ENCODE peak calls at places on chromosome 16, in ten cellular contexts. One of them, this sample, is unnamed.

GRCh38 chr16:58492066-58492465 is 7.9 kb upstream of the NDRG4 start:
- DNase-seq in heart left ventricle: no peak
- DNase-seq in activated T-helper 1 cell treated with anti-CD3 and anti-CD28 coated beads, Interleukin-2, amount 50 U/mL, for 16 hours: no peak
- DNase-seq in substantia nigra: no peak
- DNase-seq in CD4-positive, alpha-beta memory T cell: no peak
- DNase-seq in stimulated activated CD4-positive, alpha-beta T cell treated with anti-CD3 and anti-CD28 coated beads, TNF-alpha, amount 100 ng/mL, for 24 hours: no peak
- DNase-seq in mucosa of gallbladder: no peak
- DNase-seq in NK-92 treated with Interleukin-12 subunit alpha and Interleukin-12 subunit beta, amount 100 ng/mL, for 24 hours: no peak
- DNase-seq in cerebellum: no peak
- DNase-seq in fibroblast of the aortic adventitia: no peak
- DNase-seq in this sample: no peak

GRCh38 chr16:15970202-15970601 is 20.8 kb downstream of the ABCC1 start:
- DNase-seq in heart left ventricle: no peak
- DNase-seq in activated T-helper 1 cell treated with anti-CD3 and anti-CD28 coated beads, Interleukin-2, amount 50 U/mL, for 16 hours: no peak
- DNase-seq in substantia nigra: no peak
- DNase-seq in CD4-positive, alpha-beta memory T cell: no peak
- DNase-seq in stimulated activated CD4-positive, alpha-beta T cell treated with anti-CD3 and anti-CD28 coated beads, TNF-alpha, amount 100 ng/mL, for 24 hours: no peak
- DNase-seq in mucosa of gallbladder: no peak
- DNase-seq in NK-92 treated with Interleukin-12 subunit alpha and Interleukin-12 subunit beta, amount 100 ng/mL, for 24 hours: no peak
- DNase-seq in cerebellum: no peak
- DNase-seq in fibroblast of the aortic adventitia: no peak
- DNase-seq in this sample: no peak

GRCh38 chr16:3249451-3249850 is 7.0 kb downstream of the MEFV start:
- DNase-seq in heart left ventricle: no peak
- DNase-seq in activated T-helper 1 cell treated with anti-CD3 and anti-CD28 coated beads, Interleukin-2, amount 50 U/mL, for 16 hours: no peak
- DNase-seq in substantia nigra: no peak
- DNase-seq in CD4-positive, alpha-beta memory T cell: no peak
- DNase-seq in stimulated activated CD4-positive, alpha-beta T cell treated with anti-CD3 and anti-CD28 coated beads, TNF-alpha, amount 100 ng/mL, for 24 hours: no peak
- DNase-seq in mucosa of gallbladder: no peak
- DNase-seq in NK-92 treated with Interleukin-12 subunit alpha and Interleukin-12 subunit beta, amount 100 ng/mL, for 24 hours: no peak
- DNase-seq in cerebellum: no peak
- DNase-seq in fibroblast of the aortic adventitia: no peak
- DNase-seq in this sample: no peak

GRCh38 chr16:3158014-3158497 is 23.2 kb downstream of the ZNF213 start:
- DNase-seq in heart left ventricle: no peak
- DNase-seq in activated T-helper 1 cell treated with anti-CD3 and anti-CD28 coated beads, Interleukin-2, amount 50 U/mL, for 16 hours: no peak
- DNase-seq in substantia nigra: no peak
- DNase-seq in CD4-positive, alpha-beta memory T cell: no peak
- DNase-seq in stimulated activated CD4-positive, alpha-beta T cell treated with anti-CD3 and anti-CD28 coated beads, TNF-alpha, amount 100 ng/mL, for 24 hours: no peak
- DNase-seq in mucosa of gallbladder: no peak
- DNase-seq in NK-92 treated with Interleukin-12 subunit alpha and Interleukin-12 subunit beta, amount 100 ng/mL, for 24 hours: no peak
- DNase-seq in cerebellum: no peak
- DNase-seq in fibroblast of the aortic adventitia: no peak
- DNase-seq in this sample: no peak

GRCh38 chr16:5537347-5537746 is 439.8 kb upstream of the EEF2KMT start:
- DNase-seq in heart left ventricle: no peak
- DNase-seq in activated T-helper 1 cell treated with anti-CD3 and anti-CD28 coated beads, Interleukin-2, amount 50 U/mL, for 16 hours: no peak
- DNase-seq in substantia nigra: no peak
- DNase-seq in CD4-positive, alpha-beta memory T cell: no peak
- DNase-seq in stimulated activated CD4-positive, alpha-beta T cell treated with anti-CD3 and anti-CD28 coated beads, TNF-alpha, amount 100 ng/mL, for 24 hours: no peak
- DNase-seq in mucosa of gallbladder: no peak
- DNase-seq in NK-92 treated with Interleukin-12 subunit alpha and Interleukin-12 subunit beta, amount 100 ng/mL, for 24 hours: no peak
- DNase-seq in cerebellum: no peak
- DNase-seq in fibroblast of the aortic adventitia: no peak
- DNase-seq in this sample: no peak

GRCh38 chr16:62408760-62409159 is 372.5 kb upstream of the CDH8 start:
- DNase-seq in heart left ventricle: no peak
- DNase-seq in activated T-helper 1 cell treated with anti-CD3 and anti-CD28 coated beads, Interleukin-2, amount 50 U/mL, for 16 hours: no peak
- DNase-seq in substantia nigra: no peak
- DNase-seq in CD4-positive, alpha-beta memory T cell: no peak
- DNase-seq in stimulated activated CD4-positive, alpha-beta T cell treated with anti-CD3 and anti-CD28 coated beads, TNF-alpha, amount 100 ng/mL, for 24 hours: no peak
- DNase-seq in mucosa of gallbladder: no peak
- DNase-seq in NK-92 treated with Interleukin-12 subunit alpha and Interleukin-12 subunit beta, amount 100 ng/mL, for 24 hours: no peak
- DNase-seq in cerebellum: no peak
- DNase-seq in fibroblast of the aortic adventitia: no peak
- DNase-seq in this sample: no peak

GRCh38 chr16:86789621-86790051 is 211.3 kb downstream of the FOXL1 start:
- DNase-seq in heart left ventricle: no peak
- DNase-seq in activated T-helper 1 cell treated with anti-CD3 and anti-CD28 coated beads, Interleukin-2, amount 50 U/mL, for 16 hours: no peak
- DNase-seq in substantia nigra: no peak
- DNase-seq in CD4-positive, alpha-beta memory T cell: no peak
- DNase-seq in stimulated activated CD4-positive, alpha-beta T cell treated with anti-CD3 and anti-CD28 coated beads, TNF-alpha, amount 100 ng/mL, for 24 hours: no peak
- DNase-seq in mucosa of gallbladder: no peak
- DNase-seq in NK-92 treated with Interleukin-12 subunit alpha and Interleukin-12 subunit beta, amount 100 ng/mL, for 24 hours: no peak
- DNase-seq in cerebellum: no peak
- DNase-seq in fibroblast of the aortic adventitia: no peak
- DNase-seq in this sample: no peak

GRCh38 chr16:1101133-1101532 is 5.1 kb upstream of the C1QTNF8 start:
- DNase-seq in heart left ventricle: no peak
- DNase-seq in activated T-helper 1 cell treated with anti-CD3 and anti-CD28 coated beads, Interleukin-2, amount 50 U/mL, for 16 hours: no peak
- DNase-seq in substantia nigra: no peak
- DNase-seq in CD4-positive, alpha-beta memory T cell: no peak
- DNase-seq in stimulated activated CD4-positive, alpha-beta T cell treated with anti-CD3 and anti-CD28 coated beads, TNF-alpha, amount 100 ng/mL, for 24 hours: no peak
- DNase-seq in mucosa of gallbladder: no peak
- DNase-seq in NK-92 treated with Interleukin-12 subunit alpha and Interleukin-12 subunit beta, amount 100 ng/mL, for 24 hours: no peak
- DNase-seq in cerebellum: no peak
- DNase-seq in fibroblast of the aortic adventitia: no peak
- DNase-seq in this sample: no peak

GRCh38 chr16:3589441-3589921 is 12.3 kb upstream of the NLRC3 start:
- DNase-seq in heart left ventricle: no peak
- DNase-seq in activated T-helper 1 cell treated with anti-CD3 and anti-CD28 coated beads, Interleukin-2, amount 50 U/mL, for 16 hours: no peak
- DNase-seq in substantia nigra: no peak
- DNase-seq in CD4-positive, alpha-beta memory T cell: no peak
- DNase-seq in stimulated activated CD4-positive, alpha-beta T cell treated with anti-CD3 and anti-CD28 coated beads, TNF-alpha, amount 100 ng/mL, for 24 hours: no peak
- DNase-seq in mucosa of gallbladder: no peak
- DNase-seq in NK-92 treated with Interleukin-12 subunit alpha and Interleukin-12 subunit beta, amount 100 ng/mL, for 24 hours: no peak
- DNase-seq in cerebellum: no peak
- DNase-seq in fibroblast of the aortic adventitia: no peak
- DNase-seq in this sample: no peak